ENCODE peak calls at places on chromosome X, in seven cellular contexts. V is AG04450, U is A673, F is gastrocnemius medialis, D is esophagus squamous epithelium, E is fibroblast of the aortic adventitia, O is A549. P is an unnamed sample.

GRCh38 chrX:41734530-41734929 is 10.5 kb downstream of the GPR82 start:
- DNase-seq in E (peak), U (peak), F (no peak), O (peak), D (no peak), V (no peak), P (no peak)

GRCh38 chrX:130887392-130887791 is 15.6 kb downstream of the ENOX2 start:
- DNase-seq in O (no peak), F (no peak), V (no peak), E (no peak), D (no peak), U (no peak), P (no peak)

GRCh38 chrX:53831662-53832635 is 145.4 kb upstream of the HUWE1 start:
- DNase-seq in E (peak), D (no peak), V (no peak), O (peak), F (no peak), U (peak), P (peak)

GRCh38 chrX:66020578-66021406 is 19.1 kb downstream of the VSIG4 start:
- DNase-seq in E (no peak), V (no peak), D (no peak), F (no peak), U (no peak), O (no peak), P (no peak)

GRCh38 chrX:85922821-85923220 is 124.5 kb downstream of the CHM start:
- DNase-seq in V (peak), F (no peak), U (no peak), E (peak), D (no peak), O (no peak), P (peak)

GRCh38 chrX:153967536-153968214 is 3.9 kb downstream of the HCFC1 start:
- DNase-seq in E (no peak), U (no peak), F (no peak), D (no peak), O (no peak), V (no peak), P (no peak)

GRCh38 chrX:16825306-16826035 is 39.2 kb downstream of the TXLNG start:
- DNase-seq in D (no peak), U (no peak), E (peak), F (no peak), O (peak), V (no peak), P (no peak)

GRCh38 chrX:136304493-136304892 is 3.7 kb downstream of the ADGRG4 start:
- DNase-seq in F (no peak), D (no peak), V (no peak), E (no peak), U (no peak), O (peak), P (no peak)

GRCh38 chrX:107978707-107979307 is 3.4 kb downstream of the TEX13B start:
- DNase-seq in F (no peak), D (no peak), U (peak), V (peak), O (peak), E (peak), P (peak)

GRCh38 chrX:66030505-66031317 is 9.2 kb downstream of the VSIG4 start:
- DNase-seq in O (peak), E (peak), D (no peak), U (peak), V (no peak), F (no peak), P (no peak)

GRCh38 chrX:36007207-36007606 is 87.7 kb downstream of the CFAP47 start:
- DNase-seq in E (no peak), F (no peak), V (no peak), D (no peak), U (no peak), O (no peak), P (no peak)

GRCh38 chrX:154374361-154375155 is at the start of gene FLNA:
- DNase-seq in E (no peak), U (no peak), F (peak), O (no peak), D (no peak), V (no peak), P (no peak)

GRCh38 chrX:1026263-1027015 is 186.0 kb downstream of the CRLF2 start:
- DNase-seq in E (no peak), F (no peak), V (no peak), O (no peak), D (no peak), U (no peak), P (no peak)

GRCh38 chrX:16712116-16712824 is at the start of gene CTPS2:
- DNase-seq in D (no peak), V (no peak), E (peak), O (peak), F (peak), U (peak), P (peak)

GRCh38 chrX:114038358-114038757 is 545.5 kb upstream of the HTR2C start:
- DNase-seq in F (no peak), U (no peak), E (no peak), D (no peak), V (no peak), O (no peak), P (no peak)

GRCh38 chrX:17732138-17732783 is 5.0 kb upstream of the SCML1 start:
- DNase-seq in F (no peak), O (no peak), V (peak), E (no peak), D (no peak), U (no peak), P (no peak)

GRCh38 chrX:12239356-12240082 is 101.2 kb downstream of the FRMPD4 start:
- DNase-seq in V (no peak), F (no peak), D (no peak), U (no peak), O (no peak), E (peak), P (no peak)

GRCh38 chrX:24019448-24019847 is 7.5 kb downstream of the KLHL15 start:
- DNase-seq in E (no peak), F (no peak), D (no peak), V (no peak), O (no peak), U (no peak), P (no peak)

GRCh38 chrX:18931972-18932371 is 51.9 kb downstream of the PHKA2 start:
- DNase-seq in O (peak), E (peak), F (no peak), V (no peak), U (peak), D (no peak), P (peak)

GRCh38 chrX:41616935-41617334 is 71.8 kb upstream of the GPR34 start:
- DNase-seq in F (no peak), D (no peak), V (no peak), U (no peak), E (no peak), O (no peak), P (no peak)

GRCh38 chrX:94524867-94525266 is 850.9 kb downstream of the FAM133A start:
- DNase-seq in E (no peak), F (no peak), O (no peak), U (no peak), D (no peak), V (no peak), P (no peak)

GRCh38 chrX:19535481-19535880 is 20.2 kb upstream of the MAP3K15 start:
- DNase-seq in F (no peak), U (peak), O (peak), V (no peak), E (peak), D (no peak), P (peak)

DNA sequence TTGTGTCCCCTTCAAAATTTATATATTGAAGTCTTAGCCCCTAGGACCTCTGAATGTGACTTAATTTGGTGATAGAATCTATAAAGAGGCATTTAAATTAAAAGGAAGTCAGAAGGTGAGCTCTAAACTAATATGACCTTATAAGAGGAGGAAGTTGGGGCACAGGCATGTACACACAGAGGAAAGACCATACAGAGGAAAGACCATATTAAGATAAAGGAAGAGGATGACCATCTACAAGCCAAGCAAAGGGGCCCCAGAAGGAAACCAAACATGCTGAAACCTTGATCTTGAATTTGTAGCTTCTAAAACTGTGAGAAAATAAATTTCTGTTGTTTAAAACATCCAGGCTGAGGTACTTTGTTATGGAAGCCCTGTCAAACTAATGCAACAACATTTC is 26.9 kb upstream of the CYBB start:
- DNase-seq in D (no peak), F (no peak), U (no peak), O (no peak), E (no peak), V (no peak), P (no peak)
- H3K4me3 ChIP-seq in D (no peak), F (no peak), U (no peak), O (no peak), E (no peak), V (no peak), P (no peak)

DNA sequence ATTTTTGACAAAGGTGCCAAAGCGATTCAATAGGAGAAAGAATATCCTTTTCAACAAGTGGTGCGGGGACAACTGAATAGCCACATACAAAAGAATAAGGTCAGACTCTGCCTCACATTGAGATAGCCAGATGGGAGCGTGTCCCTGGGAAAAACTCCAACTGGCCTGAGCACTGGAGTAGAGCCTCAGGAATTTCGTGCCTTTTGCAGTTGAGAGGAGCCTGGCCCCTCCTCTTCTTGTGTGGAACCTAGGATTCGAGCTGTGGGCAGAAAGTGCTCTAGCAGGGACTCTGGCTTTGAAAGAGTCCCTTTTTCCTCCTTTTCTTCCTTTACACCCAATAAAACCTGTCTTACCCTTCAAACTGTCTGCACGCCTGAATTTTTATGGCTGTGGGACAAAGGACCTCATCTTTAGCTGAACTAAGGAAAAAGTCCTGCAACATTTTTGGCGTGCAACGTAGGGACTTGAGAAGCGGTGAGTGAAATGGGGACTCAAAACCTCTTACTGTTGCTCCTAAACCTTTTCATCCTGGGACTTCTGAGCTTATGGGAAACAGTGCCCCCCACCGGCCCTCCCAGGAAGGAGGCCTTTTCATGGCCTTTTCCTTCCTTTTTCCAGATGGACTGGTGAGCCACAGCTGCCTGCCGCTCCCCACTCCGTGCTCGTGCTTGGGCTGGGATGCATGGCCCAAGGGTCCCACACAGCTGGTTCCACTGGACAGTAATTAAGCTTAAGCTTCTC is 68.6 kb downstream of the BMP15 start:
- DNase-seq in V (no peak), F (no peak), O (no peak), U (no peak), E (no peak), D (no peak), P (no peak)
- TF ChIP-seq CTCF in V (no peak), F (no peak), O (no peak), U (no peak), E (no peak), D (no peak), P (no peak)

DNA sequence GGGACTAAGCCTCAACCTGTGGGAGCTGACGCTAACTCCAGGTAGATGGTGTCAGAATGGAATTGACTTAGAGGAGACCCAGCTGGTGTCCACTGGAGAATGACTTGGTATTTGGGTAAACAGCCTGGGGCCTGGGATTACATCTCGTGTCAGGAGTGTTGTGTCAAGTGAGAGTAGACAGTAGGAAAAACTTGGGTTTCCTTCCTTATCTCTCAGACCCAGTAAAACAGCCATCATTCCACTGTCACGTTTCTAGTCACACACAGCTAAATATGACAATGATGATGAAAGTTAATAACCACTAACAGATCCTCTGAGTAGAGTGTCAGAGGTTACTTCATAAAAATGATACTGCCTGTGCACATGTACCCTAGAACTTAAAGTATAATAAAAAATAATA is 13.8 kb downstream of the ZNF674 start:
- DNase-seq in U (no peak), O (no peak), V (no peak), D (no peak), F (no peak), E (no peak), P (no peak)
- H3K4me3 ChIP-seq in U (no peak), O (no peak), V (no peak), D (no peak), F (no peak), E (no peak), P (no peak)

GRCh38 chrX:104310084-104310483 is 55.4 kb upstream of the ESX1 start:
- DNase-seq in E (peak), F (no peak), D (no peak), V (no peak), O (peak), U (peak), P (peak)
- TF ChIP-seq CTCF in E (peak), F (no peak), D (no peak), V (peak), O (peak), U (peak), P (peak)

GRCh38 chrX:47232803-47233332 is at the start of gene USP11:
- DNase-seq in F (peak), O (peak), V (no peak), E (peak), D (no peak), U (peak), P (peak)

GRCh38 chrX:47234583-47234982 is 1.8 kb downstream of the USP11 start:
- DNase-seq in E (no peak), O (no peak), D (no peak), U (no peak), F (no peak), V (no peak), P (no peak)

GRCh38 chrX:47232197-47232802 is 509 bp upstream of the USP11 start:
- DNase-seq in E (no peak), U (no peak), O (no peak), F (no peak), D (no peak), V (no peak), P (no peak)

GRCh38 chrX:47233333-47234113 is 714 bp downstream of the USP11 start:
- DNase-seq in D (peak), V (peak), E (peak), U (peak), F (peak), O (peak), P (peak)

GRCh38 chrX:47235691-47236103 is 2.9 kb downstream of the USP11 start:
- DNase-seq in U (no peak), E (no peak), F (no peak), V (no peak), O (no peak), D (no peak), P (no peak)
- H3K4me3 ChIP-seq in U (no peak), E (no peak), F (no peak), V (no peak), O (no peak), D (no peak), P (no peak)

GRCh38 chrX:78712381-78712780 is 35.1 kb upstream of the LPAR4 start:
- DNase-seq in O (no peak), U (no peak), D (no peak), V (no peak), F (no peak), E (peak), P (no peak)

GRCh38 chrX:78708830-78709229 is 38.7 kb upstream of the LPAR4 start:
- DNase-seq in O (no peak), D (no peak), V (no peak), E (peak), F (peak), U (no peak), P (no peak)

GRCh38 chrX:78710146-78710545 is 37.4 kb upstream of the LPAR4 start:
- DNase-seq in E (peak), F (no peak), O (no peak), V (no peak), D (no peak), U (no peak), P (peak)

DNA sequence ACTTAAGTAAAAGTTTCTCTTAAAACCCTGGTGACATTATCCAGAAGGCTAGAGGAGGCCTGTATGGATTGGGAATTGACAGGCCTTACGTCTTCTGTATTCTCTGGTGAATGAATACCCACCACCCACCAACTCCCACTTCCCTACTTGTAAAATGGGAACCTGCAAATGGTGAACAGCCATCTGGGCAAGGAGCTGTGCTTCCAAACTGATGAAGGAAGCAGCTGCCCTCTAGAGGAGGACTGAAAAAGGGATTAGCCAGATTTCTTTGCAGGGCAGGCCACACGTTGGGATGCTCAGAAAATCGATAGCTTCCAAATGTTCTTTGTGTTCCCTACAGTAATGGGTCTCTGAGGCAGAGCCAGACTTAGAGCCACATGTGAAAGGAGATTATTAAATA is 39.3 kb upstream of the LPAR4 start:
- DNase-seq in V (no peak), D (no peak), U (peak), O (peak), F (no peak), E (peak), P (peak)
- TF ChIP-seq CTCF in V (peak), D (no peak), U (peak), O (peak), F (no peak), E (peak), P (peak)

P was measured in astrocyte of the spinal cord.